ENCODE peak calls at places on chromosomes 5 and 9, in eight cellular contexts. V, G, Y, Q, H, I, K and U are unnamed samples.

GRCh38 chr5:123549256-123549904 is 37.4 kb downstream of the CSNK1G3 start:
- DNase-seq in V (peak; percentile 34), G (no peak), Y (no peak), Q (no peak), H (peak; percentile 47), I (no peak), K (peak; percentile 63), U (no peak)

GRCh38 chr9:110069326-110070248 is 138.4 kb downstream of the C9orf152 start:
- DNase-seq in V (no peak), G (peak; percentile 93), Y (no peak), Q (peak; percentile 97), H (no peak), I (no peak), K (no peak), U (no peak)

GRCh38 chr5:75054110-75054930 is 2.0 kb upstream of the GCNT4 start:
- DNase-seq in V (peak; percentile 17), G (peak; percentile 53), Y (no peak), Q (peak; percentile 72), H (no peak), I (peak; percentile 35), K (no peak), U (no peak)

GRCh38 chr5:131986161-131986912 is 25.1 kb downstream of the ACSL6 start:
- DNase-seq in V (no peak), G (no peak), Y (no peak), Q (no peak), H (no peak), I (no peak), K (no peak), U (no peak)

GRCh38 chr9:77513457-77513856 is 134.7 kb downstream of the GNA14 start:
- DNase-seq in V (no peak), G (no peak), Y (no peak), Q (no peak), H (no peak), I (no peak), K (no peak), U (no peak)

GRCh38 chr9:128685022-128685332 is 4.0 kb upstream of the SET start:
- DNase-seq in V (no peak), G (no peak), Y (no peak), Q (no peak), H (no peak), I (no peak), K (no peak), U (no peak)

GRCh38 chr5:56247596-56247995 is 14.5 kb upstream of the ANKRD55 start:
- DNase-seq in V (no peak), G (peak; percentile 56), Y (no peak), Q (peak; percentile 48), H (no peak), I (no peak), K (no peak), U (no peak)

GRCh38 chr5:22473865-22474264 is 379.3 kb downstream of the CDH12 start:
- DNase-seq in V (no peak), G (peak; percentile 2), Y (no peak), Q (peak; percentile 12), H (no peak), I (no peak), K (no peak), U (no peak)

GRCh38 chr9:116589392-116590354 is 97.4 kb upstream of the TRIM32 start:
- DNase-seq in V (no peak), G (peak; percentile 84), Y (no peak), Q (peak; percentile 74), H (no peak), I (no peak), K (peak; percentile 3), U (no peak)

GRCh38 chr5:89929834-89930233 is 479.7 kb downstream of the CETN3 start:
- DNase-seq in V (no peak), G (peak; percentile 42), Y (no peak), Q (peak; percentile 32), H (no peak), I (no peak), K (no peak), U (no peak)

GRCh38 chr5:107253246-107253645 is 417.5 kb downstream of the EFNA5 start:
- DNase-seq in V (no peak), G (no peak), Y (no peak), Q (no peak), H (no peak), I (peak; percentile 79), K (no peak), U (no peak)

GRCh38 chr5:116942622-116943021 is 368.0 kb upstream of the SEMA6A start:
- DNase-seq in V (no peak), G (no peak), Y (no peak), Q (peak; percentile 13), H (no peak), I (peak; percentile 29), K (no peak), U (no peak)